ENCODE peak calls at places on chromosome 14, in eight cellular contexts. L is psoas muscle, B is neural progenitor cell, K is PC-9, H is keratinocyte, F is GM12878, J is body of pancreas, Q is IMR-90. V is an unnamed sample.

GRCh38 chr14:76257111-76257803 is 105.5 kb downstream of the GPATCH2L start:
- DNase-seq in L (no peak), B (no peak), K (no peak), H (no peak), F (no peak), J (no peak), Q (no peak), V (no peak)

GRCh38 chr14:51283402-51283825 is 43.4 kb downstream of the TMX1 start:
- DNase-seq in L (no peak), B (peak; percentile 88), K (peak; percentile 76), H (peak; percentile 66), F (no peak), J (no peak), Q (peak; percentile 93), V (no peak)

GRCh38 chr14:103336191-103336590 is 2.2 kb downstream of the EIF5 start:
- DNase-seq in L (no peak), B (no peak), K (no peak), H (no peak), F (no peak), J (no peak), Q (no peak), V (no peak)

GRCh38 chr14:96917442-96917963 is 120.3 kb downstream of the VRK1 start:
- DNase-seq in L (no peak), B (no peak), K (no peak), H (no peak), F (no peak), J (no peak), Q (no peak), V (no peak)

GRCh38 chr14:92473947-92474535 is 39.5 kb upstream of the RIN3 start:
- DNase-seq in L (no peak), B (no peak), K (no peak), H (no peak), F (no peak), J (no peak), Q (peak; percentile 16), V (no peak)

GRCh38 chr14:91364524-91365270 is 52.9 kb downstream of the CCDC88C start:
- DNase-seq in L (no peak), B (no peak), K (no peak), H (no peak), F (no peak), J (no peak), Q (no peak), V (no peak)

GRCh38 chr14:19729359-19729758 is 14.0 kb upstream of the OR4Q3 start:
- DNase-seq in L (no peak), B (no peak), K (no peak), H (no peak), F (no peak), J (no peak), Q (no peak), V (no peak)

GRCh38 chr14:22472466-22472865 is 116.6 kb downstream of the DAD1 start:
- DNase-seq in L (no peak), B (no peak), K (no peak), H (no peak), F (no peak), J (no peak), Q (no peak), V (no peak)

GRCh38 chr14:50403433-50403832 is 6.8 kb upstream of the CDKL1 start:
- DNase-seq in L (no peak), B (peak; percentile 2), K (no peak), H (no peak), F (no peak), J (no peak), Q (peak; percentile 77), V (no peak)

GRCh38 chr14:84770030-84770429 is 759.9 kb upstream of the FLRT2 start:
- DNase-seq in L (no peak), B (no peak), K (no peak), H (no peak), F (no peak), J (no peak), Q (no peak), V (no peak)

GRCh38 chr14:74238974-74239847 is at the start of gene VSX2:
- DNase-seq in L (no peak), B (peak; percentile 70), K (no peak), H (no peak), F (no peak), J (no peak), Q (no peak), V (no peak)

GRCh38 chr14:20722016-20722415 is 23.7 kb upstream of the EDDM3A start:
- DNase-seq in L (no peak), B (no peak), K (no peak), H (no peak), F (no peak), J (no peak), Q (no peak), V (no peak)

GRCh38 chr14:71155743-71156142 is 248.5 kb downstream of the PCNX1 start:
- DNase-seq in L (no peak), B (no peak), K (no peak), H (no peak), F (no peak), J (no peak), Q (no peak), V (no peak)

GRCh38 chr14:79325071-79325470 is 886.2 kb downstream of the DIO2 start:
- DNase-seq in L (no peak), B (no peak), K (no peak), H (no peak), F (no peak), J (peak; percentile 16), Q (peak; percentile 7), V (no peak)

GRCh38 chr14:74296037-74296467 is 6.7 kb downstream of the ABCD4 start:
- DNase-seq in L (no peak), B (no peak), K (no peak), H (no peak), F (no peak), J (no peak), Q (no peak), V (no peak)

GRCh38 chr14:50542941-50543418 is 10.6 kb upstream of the MAP4K5 start:
- DNase-seq in L (no peak), B (peak; percentile 66), K (peak; percentile 46), H (no peak), F (no peak), J (peak; percentile 55), Q (peak; percentile 61), V (no peak)

GRCh38 chr14:77302926-77303325 is 17.8 kb downstream of the POMT2 start:
- DNase-seq in L (no peak), B (no peak), K (peak; percentile 89), H (peak; percentile 59), F (no peak), J (no peak), Q (peak; percentile 77), V (no peak)

GRCh38 chr14:65103150-65103760 is 938 bp upstream of the MAX start:
- DNase-seq in L (no peak), B (peak; percentile 47), K (no peak), H (no peak), F (no peak), J (peak; percentile 19), Q (peak; percentile 27), V (no peak)

GRCh38 chr14:103443106-103443505 is 57.9 kb downstream of the MARK3 start:
- DNase-seq in L (no peak), B (no peak), K (no peak), H (no peak), F (no peak), J (no peak), Q (no peak), V (no peak)

GRCh38 chr14:85529803-85530574 is at the start of gene FLRT2:
- DNase-seq in L (peak; percentile 61), B (peak; percentile 62), K (no peak), H (no peak), F (no peak), J (peak; percentile 71), Q (peak; percentile 44), V (peak; percentile 72)

DNA sequence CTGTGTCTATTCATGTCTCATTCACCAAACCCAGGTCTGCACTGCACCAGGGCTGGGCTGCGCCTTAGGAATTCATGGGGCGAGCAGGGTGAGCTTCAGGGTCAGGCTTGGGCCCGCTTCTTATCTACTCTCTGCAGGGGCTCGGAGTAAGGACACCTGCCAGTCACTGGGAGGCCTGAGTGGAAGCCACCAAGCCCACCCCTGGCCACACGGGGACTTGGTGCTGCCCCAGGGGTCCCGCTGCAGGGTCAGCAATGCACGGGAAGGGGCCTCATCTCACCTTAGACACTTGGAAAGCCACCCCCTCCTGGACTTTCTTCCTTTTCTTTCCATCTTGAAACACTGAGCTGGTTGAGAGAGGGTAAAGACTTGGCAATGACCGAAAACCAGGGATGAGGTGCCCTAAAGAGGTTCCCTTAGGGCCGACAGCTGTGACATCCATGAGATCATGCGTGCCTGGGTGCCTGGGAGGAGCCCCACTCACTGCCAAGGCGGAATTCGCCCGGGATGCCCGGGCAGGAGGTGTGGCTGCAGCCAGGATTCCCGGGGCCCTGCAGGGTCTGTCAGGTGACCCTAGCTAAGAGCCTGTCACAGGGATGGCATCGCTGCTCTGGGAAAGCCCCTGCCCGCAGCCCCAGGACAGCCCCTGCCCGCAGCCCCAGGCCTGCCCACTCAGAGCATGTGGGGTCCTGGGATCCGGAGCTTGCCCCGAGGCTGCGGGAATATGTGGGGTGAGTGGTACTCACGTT is 45.5 kb upstream of the EML1 start:
- DNase-seq in L (no peak), B (no peak), K (no peak), H (no peak), F (no peak), J (no peak), Q (no peak), V (no peak)
- H3K27me3 ChIP-seq in L (no peaks in the 10 kb centered on the region), B (no peaks in the 10 kb centered on the region), K (no peaks in the 10 kb centered on the region), H (peaks cover 9% of the 10 kb centered on the region), F (peaks cover 2% of the 10 kb centered on the region), J (no peaks in the 10 kb centered on the region), Q (no peaks in the 10 kb centered on the region), V (no peaks in the 10 kb centered on the region)

GRCh38 chr14:37251778-37252177 is 54.0 kb downstream of the MIPOL1 start:
- DNase-seq in L (no peak), B (no peak), K (no peak), H (no peak), F (no peak), J (no peak), Q (no peak), V (no peak)
- TF ChIP-seq CTCF in L (no peak), B (peak; percentile 45), K (peak; percentile 28), H (no peak), F (no peak), J (no peak), Q (peak; percentile 14), V (no peak)

GRCh38 chr14:102084931-102085330 is 1.9 kb downstream of the HSP90AA1 start:
- DNase-seq in L (no peak), B (no peak), K (no peak), H (no peak), F (no peak), J (no peak), Q (no peak), V (no peak)
- H3K4me3 ChIP-seq in L (peak overlapping the region; percentile 80), B (peak overlapping the region; percentile 75), K (peak overlapping the region; percentile 89), H (peak overlapping the region; percentile 79), F (peak overlapping the region; percentile 77), J (no peak overlapping the region), Q (peak overlapping the region; percentile 87), V (peak overlapping the region; percentile 86)

DNA sequence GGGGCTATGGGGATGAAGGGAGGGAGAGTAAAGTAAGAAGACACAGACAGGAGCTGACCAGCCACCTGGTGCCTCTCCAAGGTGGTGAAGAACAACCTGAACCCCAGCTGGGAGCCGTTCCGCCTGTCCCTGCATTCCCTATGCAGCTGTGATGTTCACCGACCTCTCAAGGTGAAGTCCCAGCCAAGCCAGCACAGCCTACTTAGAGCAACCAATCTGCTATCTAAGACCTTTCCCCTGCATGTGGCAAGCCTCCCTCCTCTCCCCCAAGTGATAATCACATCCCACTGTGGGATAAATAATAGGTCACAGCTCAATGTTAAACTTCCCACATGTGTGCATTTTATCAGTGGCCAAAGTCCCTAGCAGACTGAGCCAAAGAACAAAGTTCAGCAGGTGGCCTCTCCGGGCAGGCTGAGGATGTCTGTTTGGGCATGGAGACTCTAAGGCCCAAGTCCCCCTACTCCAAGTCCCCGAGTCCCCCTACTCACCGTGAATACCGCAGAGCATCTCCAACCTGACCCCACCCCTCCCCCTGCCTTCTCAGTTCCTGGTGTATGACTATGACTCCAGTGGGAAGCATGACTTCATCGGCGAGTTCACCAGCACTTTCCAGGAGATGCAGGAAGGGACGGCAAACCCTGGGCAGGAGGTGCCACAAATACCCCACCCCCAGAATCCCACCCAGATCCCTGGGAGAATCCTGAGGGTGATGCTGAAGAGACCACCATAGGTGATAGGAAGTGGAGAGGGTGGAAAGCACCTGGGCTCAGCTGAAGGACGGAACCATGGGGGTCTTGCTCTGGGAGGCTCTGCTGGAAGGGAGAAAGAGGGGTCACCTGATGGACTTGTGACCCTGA is 3.5 kb downstream of the CPNE6 start:
- DNase-seq in L (no peak), B (no peak), K (no peak), H (no peak), F (no peak), J (peak; percentile 37), Q (no peak), V (no peak)
- H3K27me3 ChIP-seq in L (peaks cover 6% of the 10 kb centered on the region), B (no peaks in the 10 kb centered on the region), K (peaks cover 4% of the 10 kb centered on the region), H (peaks cover 27% of the 10 kb centered on the region), F (no peaks in the 10 kb centered on the region), J (no peaks in the 10 kb centered on the region), Q (peaks cover 82% of the 10 kb centered on the region), V (peaks cover 8% of the 10 kb centered on the region)